ENCODE peak calls at places on chromosomes 2 and 18, in eight cellular contexts. Y is Panc1, X is body of pancreas, R is thyroid gland, I is psoas muscle, S is left lung, U is A549, E is hepatocyte. C is an unnamed sample. For H3K4me1, the result is how much of the 10 kb centered on the place peaks cover.

GRCh38 chr2:138364554-138365162 is 136.9 kb upstream of the SPOPL start:
- DNase-seq in I (no peak), E (no peak), R (no peak), Y (no peak), U (no peak), S (no peak), X (no peak), C (no peak)

GRCh38 chr2:133972786-133973185 is 281.1 kb upstream of the MGAT5 start:
- DNase-seq in Y (no peak), E (no peak), R (no peak), I (no peak), U (no peak), X (peak), S (no peak), C (no peak)

GRCh38 chr2:228039752-228040534 is 141.5 kb downstream of the SPHKAP start:
- DNase-seq in Y (no peak), E (peak), U (peak), X (peak), I (no peak), R (no peak), S (no peak), C (no peak)

GRCh38 chr18:3452750-3453539 is 3.0 kb downstream of the TGIF1 start:
- DNase-seq in R (no peak), E (no peak), X (no peak), Y (no peak), U (no peak), I (no peak), S (no peak), C (peak)

GRCh38 chr2:227366861-227367800 is 12.0 kb downstream of the TM4SF20 start:
- DNase-seq in R (no peak), S (no peak), I (no peak), E (no peak), U (no peak), X (peak), Y (no peak), C (no peak)

GRCh38 chr18:64202836-64203235 is 53.9 kb upstream of the LINC00305 start:
- DNase-seq in R (no peak), U (no peak), S (no peak), E (peak), I (no peak), Y (no peak), X (no peak), C (no peak)

GRCh38 chr18:12376034-12376717 is 851 bp downstream of the AFG3L2 start:
- DNase-seq in U (no peak), E (peak), I (peak), R (peak), Y (no peak), S (no peak), X (peak), C (peak)

GRCh38 chr2:238168196-238168815 is 9.5 kb downstream of the ERFE start:
- DNase-seq in S (no peak), Y (no peak), U (no peak), I (no peak), R (no peak), X (no peak), E (no peak), C (no peak)

GRCh38 chr2:168529054-168529833 is 73.2 kb downstream of the CERS6 start:
- DNase-seq in Y (no peak), E (no peak), S (no peak), X (no peak), I (no peak), R (no peak), U (no peak), C (no peak)

GRCh38 chr2:217908544-217908943 is 94.3 kb downstream of the TNS1 start:
- DNase-seq in X (no peak), I (no peak), S (no peak), R (no peak), E (no peak), Y (no peak), U (no peak), C (no peak)
- H3K4me1 ChIP-seq in X (half or more), I (half or more), S (half or more), R (half or more), E (under half), Y (under half), U (under half), C (half or more)

DNA sequence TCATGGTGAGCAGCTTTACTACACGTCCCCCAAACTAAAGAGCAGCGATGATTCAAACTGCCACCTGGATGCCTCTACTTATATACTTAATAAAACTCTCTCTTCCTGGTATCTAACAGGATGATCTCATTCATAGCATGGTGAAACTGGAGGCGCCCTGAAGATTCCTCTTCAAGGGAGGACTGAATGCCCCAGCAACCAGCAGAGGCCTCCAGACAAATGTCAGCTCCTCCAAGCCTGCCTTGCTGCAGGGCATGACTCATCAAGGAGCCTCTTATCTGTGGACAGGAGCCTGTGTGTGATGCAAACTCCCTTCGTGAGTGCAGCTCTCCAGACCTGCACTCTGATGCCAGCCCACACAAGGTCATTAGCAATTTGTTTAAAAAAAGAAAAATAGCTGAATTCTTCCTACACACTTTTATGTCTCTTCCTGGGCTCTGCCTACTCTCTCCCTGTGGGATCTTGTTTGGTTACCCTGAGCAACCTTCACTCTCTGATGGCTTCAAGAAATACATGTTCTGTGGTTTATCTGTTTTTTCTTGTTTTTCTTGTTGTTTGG is 30.2 kb downstream of the LONRF2 start:
- DNase-seq in U (peak), I (peak), X (peak), E (peak), Y (peak), S (peak), R (peak), C (peak)
- H3K27ac ChIP-seq in U (peak), I (no peak), X (peak), E (peak), Y (peak), S (peak), R (peak), C (peak)

GRCh38 chr2:113225505-113226259 is 51.9 kb downstream of the PSD4 start:
- DNase-seq in R (peak), X (peak), Y (no peak), S (no peak), U (peak), E (peak), I (no peak), C (peak)
- H3K4me1 ChIP-seq in R (half or more), X (under half), Y (under half), S (under half), U (half or more), E (under half), I (under half), C (under half)

DNA sequence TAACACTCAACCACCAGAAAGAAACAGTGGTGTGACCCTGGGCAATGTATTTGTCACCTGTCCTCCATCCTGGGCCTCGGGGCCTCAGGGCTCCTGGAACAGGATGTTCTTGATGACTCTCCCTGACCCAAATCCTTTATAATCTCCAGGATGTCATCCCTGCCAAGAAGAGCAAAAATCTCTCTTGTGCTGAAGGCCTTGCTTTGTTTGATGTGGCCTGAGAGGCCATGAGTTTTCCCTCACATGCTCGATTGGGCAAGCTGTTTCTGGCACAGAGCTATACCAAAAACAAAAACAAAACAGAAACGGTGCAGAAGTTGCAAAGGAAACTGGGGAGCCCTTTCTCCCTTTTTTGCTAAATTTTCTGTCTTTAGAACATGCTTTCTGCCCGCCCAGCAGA is 35.7 kb upstream of the ST3GAL5 start:
- DNase-seq in R (peak), Y (no peak), X (peak), I (peak), S (no peak), E (peak), U (no peak), C (peak)
- H3K27ac ChIP-seq in R (peak), Y (no peak), X (peak), I (peak), S (no peak), E (peak), U (peak), C (peak)

DNA sequence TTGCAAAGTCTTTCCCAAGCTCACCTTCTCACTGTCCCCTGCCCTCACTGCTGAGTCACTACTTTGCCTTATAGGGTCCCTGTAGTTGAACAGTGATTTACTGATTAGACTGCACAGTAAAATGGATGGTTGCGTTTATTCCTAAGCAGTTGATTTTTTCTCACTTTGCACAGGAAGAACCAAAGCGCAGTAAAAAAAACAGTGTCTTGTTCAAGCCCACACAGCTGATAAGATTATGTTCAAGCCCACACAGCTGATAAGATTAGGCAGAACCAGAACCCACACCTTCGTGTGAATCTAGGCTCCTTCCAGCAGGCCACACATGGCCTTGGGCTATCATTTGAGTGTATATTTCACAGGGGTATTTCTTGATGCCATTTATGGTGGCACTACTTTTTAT is 215.3 kb upstream of the COPS8 start:
- DNase-seq in I (no peak), X (peak), R (no peak), Y (no peak), S (no peak), U (no peak), E (no peak), C (no peak)
- H3K4me1 ChIP-seq in I (under half), X (under half), R (under half), Y (under half), S (under half), U (under half), E (under half), C (under half)

DNA sequence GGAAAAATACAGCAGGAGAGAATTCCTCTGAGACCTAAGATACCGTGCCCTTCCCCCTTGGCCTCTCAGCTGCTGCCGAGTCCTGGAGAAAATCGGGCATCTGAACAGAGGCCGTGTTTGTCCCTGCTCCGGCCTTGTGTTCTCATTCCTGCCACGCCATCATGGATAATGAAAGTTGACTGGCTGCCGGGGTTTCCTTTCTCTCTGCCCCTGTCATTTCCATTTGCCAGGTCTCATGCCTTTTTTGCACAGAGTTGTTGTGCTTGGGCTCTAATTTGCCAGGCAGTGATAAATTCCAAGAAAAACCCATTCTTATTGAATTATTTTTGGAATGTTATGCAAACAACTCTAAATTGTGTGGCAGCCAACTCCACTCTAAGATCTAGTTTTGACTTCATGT is 496.9 kb upstream of the TNP1 start:
- DNase-seq in X (no peak), Y (no peak), R (peak), I (peak), S (no peak), E (no peak), U (no peak), C (peak)
- H3K27ac ChIP-seq in X (no peak), Y (no peak), R (peak), I (no peak), S (no peak), E (no peak), U (no peak), C (peak)

DNA sequence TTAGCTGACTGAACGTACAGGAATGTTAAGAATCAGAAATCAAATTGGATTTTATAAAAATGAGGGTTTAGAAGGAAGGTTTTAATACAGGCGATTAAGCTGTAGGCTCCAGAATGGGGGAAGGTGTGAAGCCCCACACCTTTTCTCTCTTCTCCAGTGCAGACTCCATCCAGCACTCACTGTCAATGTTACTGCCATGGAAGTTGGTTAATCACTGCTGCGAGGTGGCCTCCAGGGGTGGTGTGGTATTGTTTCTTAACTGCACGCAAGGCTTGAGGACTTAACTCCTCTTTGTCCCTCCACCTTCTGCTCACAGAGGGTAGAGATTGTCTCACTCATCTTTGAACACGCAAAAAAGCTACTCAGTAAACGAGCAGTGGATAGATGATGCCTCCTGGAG is 26.9 kb upstream of the YWHAQ start:
- DNase-seq in S (no peak), I (no peak), R (no peak), E (no peak), U (no peak), X (no peak), Y (no peak), C (no peak)
- H3K4me1 ChIP-seq in S (under half), I (under half), R (under half), E (under half), U (half or more), X (under half), Y (half or more), C (under half)

GRCh38 chr18:21634588-21635199 is 22.6 kb downstream of the SNRPD1 start:
- DNase-seq in I (no peak), E (no peak), R (no peak), Y (no peak), S (no peak), X (no peak), U (no peak), C (no peak)

GRCh38 chr18:21638822-21639221 is 26.7 kb downstream of the SNRPD1 start:
- DNase-seq in U (no peak), R (no peak), I (no peak), Y (no peak), E (no peak), X (no peak), S (no peak), C (no peak)

GRCh38 chr18:21632393-21632792 is 20.3 kb downstream of the SNRPD1 start:
- DNase-seq in S (no peak), Y (no peak), E (no peak), R (no peak), X (no peak), U (no peak), I (no peak), C (no peak)

GRCh38 chr18:21636769-21637168 is 24.7 kb downstream of the SNRPD1 start:
- DNase-seq in R (no peak), Y (no peak), E (no peak), I (no peak), U (no peak), X (no peak), S (no peak), C (no peak)
- H3K27ac ChIP-seq in R (no peak), Y (no peak), E (no peak), I (no peak), U (no peak), X (no peak), S (no peak), C (no peak)

DNA sequence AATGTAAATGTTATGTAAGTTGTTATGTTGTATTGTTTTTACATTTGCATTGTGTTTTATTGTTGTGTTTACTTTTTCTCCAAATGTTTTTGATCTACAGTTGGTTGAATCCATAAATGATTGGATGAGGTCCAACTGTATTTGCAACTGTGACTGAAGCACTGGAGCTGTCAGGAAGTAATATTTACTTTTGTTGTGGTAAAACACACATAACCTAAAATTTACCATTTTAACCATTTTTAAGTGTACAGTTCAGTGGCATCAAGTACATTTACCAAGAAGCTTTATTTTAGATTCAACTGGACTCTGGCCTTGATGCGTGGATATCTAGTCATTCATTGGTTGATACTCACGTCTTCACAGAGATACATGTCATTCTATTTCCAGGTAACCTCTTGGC is 181.8 kb downstream of the THADA start:
- DNase-seq in E (no peak), S (no peak), X (no peak), R (no peak), I (no peak), Y (no peak), U (no peak), C (no peak)
- H3K4me1 ChIP-seq in E (under half), S (under half), X (under half), R (half or more), I (under half), Y (under half), U (under half), C (under half)

DNA sequence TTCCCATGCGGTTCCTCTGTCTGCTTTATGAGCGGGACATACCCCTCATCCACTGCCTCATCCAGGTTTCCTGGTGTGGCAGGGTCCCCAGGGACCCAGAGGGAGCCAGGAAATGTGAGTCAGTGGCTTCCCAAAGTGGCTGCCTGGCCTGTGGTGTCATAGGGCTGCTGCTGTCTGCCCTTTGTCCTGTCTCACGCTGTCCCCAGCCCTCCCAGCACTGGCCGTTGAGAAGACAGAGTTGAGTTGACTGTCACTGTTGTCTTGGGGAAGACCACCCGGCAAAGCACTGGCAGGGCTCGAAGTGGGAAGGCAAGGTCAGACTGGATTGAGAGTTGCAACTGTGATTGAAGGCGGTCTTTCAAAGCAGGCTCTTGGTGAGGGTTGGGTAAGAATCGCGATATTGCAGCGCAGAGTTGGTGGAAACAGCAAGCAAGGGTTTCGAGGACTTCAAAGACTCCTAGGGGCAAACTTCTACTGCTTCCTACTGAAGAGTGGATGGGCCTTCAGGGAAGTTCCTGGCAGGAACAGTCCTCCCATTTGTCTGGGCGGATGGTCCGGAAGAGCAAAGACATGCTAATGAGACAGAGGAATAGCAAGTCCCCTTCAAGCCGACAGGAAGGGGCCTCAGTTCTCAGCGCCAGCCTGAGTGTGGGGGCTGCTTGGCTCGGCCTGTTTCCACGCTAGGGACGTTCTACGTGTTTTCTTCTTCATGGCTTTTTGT is 33.9 kb downstream of the RAB31 start:
- DNase-seq in S (no peak), X (no peak), U (no peak), Y (no peak), R (no peak), I (peak), E (no peak), C (peak)
- H3K27ac ChIP-seq in S (peak), X (no peak), U (peak), Y (peak), R (peak), I (peak), E (peak), C (peak)